ENCODE peak calls at places on chromosome 1, in eight cellular contexts. G is mesenchymal stem cell, M is SJSA1, T is adrenal gland, K is WERI-Rb-1, H is psoas muscle, J is HAP-1, A is colonic mucosa. Q is an unnamed sample. For H3K9me3, the result is how much of the 10 kb centered on the place peaks cover.

GRCh38 chr1:84762664-84763063 is 72.4 kb upstream of the SSX2IP start:
- DNase-seq in H (no peak), J (no peak), T (no peak), G (no peak), M (no peak), A (no peak), K (no peak), Q (no peak)

GRCh38 chr1:108817016-108817415 is 39.9 kb downstream of the AKNAD1 start:
- DNase-seq in K (no peak), H (peak), T (no peak), J (no peak), A (no peak), M (peak), G (peak), Q (no peak)

GRCh38 chr1:201535046-201535777 is 3.7 kb upstream of the NAV1 start:
- DNase-seq in T (no peak), J (no peak), A (no peak), G (peak), K (no peak), M (no peak), H (no peak), Q (no peak)

GRCh38 chr1:111142358-111142975 is 2.4 kb downstream of the CEPT1 start:
- DNase-seq in A (no peak), K (peak), J (no peak), T (no peak), M (no peak), H (no peak), G (no peak), Q (no peak)

GRCh38 chr1:119275930-119276215 is 92.7 kb upstream of the HAO2 start:
- DNase-seq in A (no peak), M (no peak), J (no peak), G (no peak), K (no peak), H (no peak), T (no peak), Q (no peak)

GRCh38 chr1:10761503-10762152 is 34.8 kb downstream of the CASZ1 start:
- DNase-seq in M (no peak), H (no peak), T (no peak), G (peak), J (no peak), A (peak), K (no peak), Q (peak)

GRCh38 chr1:54260810-54261209 is 60.8 kb downstream of the MRPL37 start:
- DNase-seq in K (no peak), T (no peak), M (no peak), A (no peak), G (no peak), H (no peak), J (no peak), Q (no peak)

GRCh38 chr1:212179394-212180076 is 105.7 kb upstream of the PPP2R5A start:
- DNase-seq in G (peak), T (no peak), M (peak), J (no peak), K (no peak), H (no peak), A (no peak), Q (no peak)

GRCh38 chr1:192771341-192771740 is 37.5 kb upstream of the RGS2 start:
- DNase-seq in M (no peak), K (no peak), H (no peak), A (no peak), G (no peak), T (no peak), J (peak), Q (no peak)

GRCh38 chr1:207128336-207128921 is 24.4 kb downstream of the C4BPA start:
- DNase-seq in J (no peak), H (no peak), K (no peak), G (no peak), M (peak), T (no peak), A (no peak), Q (no peak)

GRCh38 chr1:152034324-152034653 is 2.5 kb downstream of the S100A11 start:
- DNase-seq in A (no peak), H (no peak), M (no peak), J (no peak), T (no peak), K (no peak), G (no peak), Q (no peak)

GRCh38 chr1:23995431-23995837 is 15.3 kb upstream of the SRSF10 start:
- DNase-seq in T (no peak), G (no peak), K (no peak), A (no peak), M (no peak), J (no peak), H (no peak), Q (no peak)

GRCh38 chr1:201385299-201385891 is 7.9 kb upstream of the TNNT2 start:
- DNase-seq in H (peak), G (peak), M (no peak), K (peak), T (peak), J (peak), A (peak), Q (peak)

GRCh38 chr1:84840346-84840745 is 52.7 kb downstream of the LPAR3 start:
- DNase-seq in G (no peak), T (no peak), J (no peak), K (no peak), M (no peak), A (no peak), H (no peak), Q (no peak)

GRCh38 chr1:227351443-227351842 is 33.2 kb upstream of the CDC42BPA start:
- DNase-seq in A (no peak), J (no peak), G (peak), M (no peak), K (no peak), H (no peak), T (peak), Q (no peak)

GRCh38 chr1:225004396-225004795 is 74.9 kb downstream of the DNAH14 start:
- DNase-seq in M (no peak), G (no peak), H (no peak), J (no peak), A (no peak), T (no peak), K (no peak), Q (no peak)

GRCh38 chr1:224513787-224514209 is 79.2 kb upstream of the WDR26 start:
- DNase-seq in A (peak), M (peak), T (peak), H (peak), J (peak), K (peak), G (peak), Q (peak)

GRCh38 chr1:61287734-61288133 is 205.4 kb downstream of the NFIA start:
- DNase-seq in K (no peak), G (no peak), T (no peak), H (no peak), M (no peak), A (no peak), J (no peak), Q (no peak)

GRCh38 chr1:226551299-226551698 is 2.7 kb downstream of the STUM start:
- DNase-seq in M (no peak), T (peak), H (no peak), A (peak), K (no peak), J (no peak), G (no peak), Q (no peak)

GRCh38 chr1:216464489-216464888 is 41.2 kb upstream of the USH2A start:
- DNase-seq in G (peak), J (no peak), M (no peak), T (no peak), K (no peak), H (no peak), A (no peak), Q (no peak)

GRCh38 chr1:34786521-34787325 is 5.7 kb downstream of the GJB3 start:
- DNase-seq in K (peak), G (peak), T (peak), M (no peak), A (peak), J (peak), H (peak), Q (peak)

GRCh38 chr1:66981679-66982078 is 56.9 kb downstream of the MIER1 start:
- DNase-seq in H (no peak), K (no peak), J (no peak), M (no peak), G (peak), A (peak), T (peak), Q (no peak)

GRCh38 chr1:29549001-29549400 is 312.7 kb downstream of the PTPRU start:
- DNase-seq in J (no peak), G (no peak), M (no peak), A (no peak), H (no peak), K (no peak), T (no peak), Q (no peak)

GRCh38 chr1:119409731-119410130 is 5.2 kb upstream of the HSD3B2 start:
- DNase-seq in A (no peak), M (no peak), K (no peak), J (no peak), G (no peak), H (no peak), T (peak), Q (no peak)

GRCh38 chr1:162166934-162167615 is 97.6 kb downstream of the NOS1AP start:
- DNase-seq in J (no peak), M (no peak), H (no peak), T (no peak), K (peak), G (no peak), A (no peak), Q (no peak)

GRCh38 chr1:78143673-78144072 is 97.9 kb downstream of the GIPC2 start:
- DNase-seq in K (no peak), T (no peak), M (no peak), J (no peak), A (no peak), G (no peak), H (no peak), Q (no peak)

GRCh38 chr1:93328809-93329477 is 16.8 kb upstream of the DR1 start:
- DNase-seq in A (peak), T (no peak), H (no peak), J (no peak), G (peak), M (no peak), K (peak), Q (no peak)

GRCh38 chr1:157505481-157506272 is 46.6 kb downstream of the FCRL5 start:
- DNase-seq in K (peak), H (peak), M (no peak), A (peak), T (peak), G (peak), J (peak), Q (no peak)

GRCh38 chr1:212669600-212669999 is 30.0 kb downstream of the BATF3 start:
- DNase-seq in H (no peak), K (no peak), M (peak), A (no peak), G (no peak), J (no peak), T (no peak), Q (no peak)

GRCh38 chr1:63327417-63328139 is 5.2 kb downstream of the FOXD3 start:
- DNase-seq in M (peak), A (peak), J (peak), H (peak), K (peak), T (peak), G (peak), Q (peak)

GRCh38 chr1:230105754-230106625 is 39.0 kb downstream of the GALNT2 start:
- DNase-seq in H (no peak), J (no peak), G (peak), T (peak), A (no peak), K (no peak), M (no peak), Q (no peak)

GRCh38 chr1:32239790-32240139 is 7.3 kb upstream of the FAM167B start:
- DNase-seq in A (peak), G (no peak), K (no peak), T (no peak), M (no peak), H (peak), J (no peak), Q (no peak)

GRCh38 chr1:209611771-209612570 is 28.5 kb downstream of the CAMK1G start:
- DNase-seq in H (peak), A (no peak), K (no peak), T (no peak), J (no peak), M (no peak), G (no peak), Q (no peak)

GRCh38 chr1:211036701-211037494 is 97.0 kb downstream of the KCNH1 start:
- DNase-seq in G (peak), H (no peak), K (no peak), J (no peak), M (peak), A (no peak), T (peak), Q (no peak)

GRCh38 chr1:46072975-46073374 is 59.5 kb downstream of the PIK3R3 start:
- DNase-seq in T (no peak), K (no peak), H (no peak), A (no peak), M (no peak), G (no peak), J (no peak), Q (no peak)

GRCh38 chr1:223873044-223873443 is 27.3 kb upstream of the TP53BP2 start:
- DNase-seq in H (no peak), M (no peak), A (no peak), J (no peak), T (no peak), G (no peak), K (no peak), Q (no peak)

GRCh38 chr1:4662723-4663122 is 8.3 kb downstream of the AJAP1 start:
- DNase-seq in J (no peak), K (no peak), A (no peak), T (no peak), M (no peak), H (no peak), G (no peak), Q (no peak)

GRCh38 chr1:4661595-4661917 is 7.1 kb downstream of the AJAP1 start:
- DNase-seq in T (no peak), K (no peak), A (no peak), H (no peak), J (no peak), M (no peak), G (no peak), Q (no peak)

GRCh38 chr1:4664095-4664494 is 9.7 kb downstream of the AJAP1 start:
- DNase-seq in G (no peak), M (no peak), H (no peak), A (no peak), J (no peak), T (no peak), K (no peak), Q (no peak)

GRCh38 chr1:4665456-4665855 is 11.0 kb downstream of the AJAP1 start:
- DNase-seq in K (no peak), G (no peak), M (no peak), T (no peak), A (no peak), J (no peak), H (peak), Q (no peak)

DNA sequence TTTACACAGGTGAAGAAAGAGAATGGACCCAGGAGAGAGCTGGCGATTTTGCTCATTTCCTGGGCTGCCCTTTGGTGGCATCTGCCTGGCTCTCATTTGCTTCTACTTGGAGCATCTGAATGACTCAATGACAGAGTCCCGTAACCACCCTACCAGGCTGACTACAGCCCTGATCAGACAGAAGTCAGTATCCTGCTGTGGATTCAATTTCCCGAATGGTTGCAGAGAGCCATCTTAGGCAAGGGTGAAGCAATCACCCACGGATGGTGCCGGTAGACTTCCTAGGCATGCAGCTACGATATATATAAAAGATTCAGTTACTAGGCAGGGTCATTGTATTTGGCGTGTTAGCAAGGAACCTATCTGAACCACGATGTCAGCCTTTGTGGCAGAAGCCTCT is 10.2 kb downstream of the AJAP1 start:
- DNase-seq in A (no peak), K (no peak), H (peak), T (no peak), M (no peak), J (no peak), G (no peak), Q (no peak)
- H3K9me3 ChIP-seq in A (under half), K (under half), H (under half), T (under half), M (under half), J (under half), G (under half), Q (under half)

DNA sequence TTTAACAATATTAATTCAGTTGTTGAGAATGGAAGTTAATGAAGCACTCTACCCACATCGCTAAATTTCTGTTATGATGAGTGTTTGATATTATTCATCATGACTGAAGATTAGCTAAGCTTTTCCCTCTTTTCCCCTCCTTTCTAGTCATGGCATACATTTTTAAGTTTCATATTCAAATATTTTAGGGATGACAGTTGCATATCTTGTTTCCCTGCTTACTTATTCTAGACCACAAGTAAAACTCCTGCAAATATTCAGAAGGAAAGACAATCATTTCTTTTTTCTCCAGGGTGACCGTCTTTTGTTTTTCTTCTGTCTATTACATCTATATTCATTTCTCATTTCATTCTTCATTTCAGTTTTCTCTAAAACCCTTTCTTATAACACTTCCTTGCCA is 906.0 kb downstream of the ADGRL2 start:
- DNase-seq in M (no peak), K (no peak), H (no peak), G (no peak), J (no peak), T (no peak), A (no peak), Q (no peak)
- H3K9me3 ChIP-seq in M (under half), K (under half), H (under half), G (under half), J (under half), T (under half), A (under half), Q (under half)

GRCh38 chr1:43265431-43265830 is 4.4 kb upstream of the TMEM125 start:
- DNase-seq in H (no peak), G (no peak), J (no peak), K (no peak), A (no peak), M (no peak), T (no peak), Q (no peak)
- H3K9me3 ChIP-seq in H (under half), G (under half), J (under half), K (under half), A (under half), M (under half), T (under half), Q (under half)

GRCh38 chr1:4166711-4167110 is 266.6 kb upstream of the C1orf174 start:
- DNase-seq in K (peak), J (no peak), H (no peak), G (no peak), M (no peak), A (no peak), T (no peak), Q (no peak)
- H3K9me3 ChIP-seq in K (under half), J (under half), H (under half), G (under half), M (under half), A (under half), T (under half), Q (under half)

Q was measured in lower lobe of right lung.